ENCODE peak calls at places on chromosomes 11 and 22, in seven cellular contexts. One of them, this sample, is unnamed.

GRCh38 chr11:12189543-12190235 is 79.3 kb downstream of the MICAL2 start:
- DNase-seq in stimulated activated CD4-positive, alpha-beta T cell treated with anti-CD3 and anti-CD28 coated beads, TNF-alpha, amount 100 ng/mL, for 24 hours: no peak
- DNase-seq in tibial nerve: no peak
- DNase-seq in H4: no peak
- DNase-seq in lower lobe of right lung: no peak
- DNase-seq in stimulated activated naive CD4-positive, alpha-beta T cell: no peak
- DNase-seq in HFFc6: no peak
- DNase-seq in this sample: no peak

GRCh38 chr22:49023161-49023878 is 804.4 kb downstream of the BRD1 start:
- DNase-seq in tibial nerve: no peak
- DNase-seq in stimulated activated naive CD4-positive, alpha-beta T cell: no peak
- DNase-seq in H4: no peak
- DNase-seq in HFFc6: no peak
- DNase-seq in lower lobe of right lung: peak
- DNase-seq in stimulated activated CD4-positive, alpha-beta T cell treated with anti-CD3 and anti-CD28 coated beads, TNF-alpha, amount 100 ng/mL, for 24 hours: no peak
- DNase-seq in this sample: no peak

GRCh38 chr11:63866211-63866610 is 27.3 kb downstream of the MARK2 start:
- DNase-seq in lower lobe of right lung: peak
- DNase-seq in H4: peak
- DNase-seq in stimulated activated naive CD4-positive, alpha-beta T cell: peak
- DNase-seq in tibial nerve: peak
- DNase-seq in stimulated activated CD4-positive, alpha-beta T cell treated with anti-CD3 and anti-CD28 coated beads, TNF-alpha, amount 100 ng/mL, for 24 hours: peak
- DNase-seq in HFFc6: no peak
- DNase-seq in this sample: peak

GRCh38 chr11:119309411-119309810 is 7.5 kb downstream of the MCAM start:
- DNase-seq in tibial nerve: no peak
- DNase-seq in stimulated activated naive CD4-positive, alpha-beta T cell: no peak
- DNase-seq in H4: no peak
- DNase-seq in lower lobe of right lung: no peak
- DNase-seq in stimulated activated CD4-positive, alpha-beta T cell treated with anti-CD3 and anti-CD28 coated beads, TNF-alpha, amount 100 ng/mL, for 24 hours: no peak
- DNase-seq in HFFc6: no peak
- DNase-seq in this sample: no peak

GRCh38 chr22:50673231-50674126 is 856 bp downstream of the SHANK3 start:
- DNase-seq in H4: no peak
- DNase-seq in stimulated activated CD4-positive, alpha-beta T cell treated with anti-CD3 and anti-CD28 coated beads, TNF-alpha, amount 100 ng/mL, for 24 hours: no peak
- DNase-seq in HFFc6: no peak
- DNase-seq in stimulated activated naive CD4-positive, alpha-beta T cell: peak
- DNase-seq in lower lobe of right lung: no peak
- DNase-seq in tibial nerve: no peak
- DNase-seq in this sample: no peak

GRCh38 chr22:46134111-46134705 is 16.1 kb upstream of the PPARA start:
- DNase-seq in lower lobe of right lung: no peak
- DNase-seq in H4: no peak
- DNase-seq in stimulated activated CD4-positive, alpha-beta T cell treated with anti-CD3 and anti-CD28 coated beads, TNF-alpha, amount 100 ng/mL, for 24 hours: no peak
- DNase-seq in tibial nerve: no peak
- DNase-seq in stimulated activated naive CD4-positive, alpha-beta T cell: no peak
- DNase-seq in HFFc6: no peak
- DNase-seq in this sample: peak

GRCh38 chr22:21972293-21972779 is 10.3 kb downstream of the TOP3B start:
- DNase-seq in lower lobe of right lung: no peak
- DNase-seq in stimulated activated CD4-positive, alpha-beta T cell treated with anti-CD3 and anti-CD28 coated beads, TNF-alpha, amount 100 ng/mL, for 24 hours: peak
- DNase-seq in HFFc6: no peak
- DNase-seq in H4: no peak
- DNase-seq in stimulated activated naive CD4-positive, alpha-beta T cell: peak
- DNase-seq in tibial nerve: no peak
- DNase-seq in this sample: no peak

GRCh38 chr11:12053606-12054361 is 45.4 kb upstream of the DKK3 start:
- DNase-seq in stimulated activated naive CD4-positive, alpha-beta T cell: no peak
- DNase-seq in tibial nerve: no peak
- DNase-seq in HFFc6: no peak
- DNase-seq in lower lobe of right lung: no peak
- DNase-seq in H4: no peak
- DNase-seq in stimulated activated CD4-positive, alpha-beta T cell treated with anti-CD3 and anti-CD28 coated beads, TNF-alpha, amount 100 ng/mL, for 24 hours: no peak
- DNase-seq in this sample: no peak

GRCh38 chr11:111737877-111738205 is 28.3 kb downstream of the PPP2R1B start:
- DNase-seq in stimulated activated naive CD4-positive, alpha-beta T cell: no peak
- DNase-seq in lower lobe of right lung: no peak
- DNase-seq in tibial nerve: no peak
- DNase-seq in HFFc6: no peak
- DNase-seq in H4: no peak
- DNase-seq in stimulated activated CD4-positive, alpha-beta T cell treated with anti-CD3 and anti-CD28 coated beads, TNF-alpha, amount 100 ng/mL, for 24 hours: no peak
- DNase-seq in this sample: no peak

GRCh38 chr11:85886089-85887056 is 31.2 kb downstream of the CCDC83 start:
- DNase-seq in H4: no peak
- DNase-seq in stimulated activated naive CD4-positive, alpha-beta T cell: no peak
- DNase-seq in stimulated activated CD4-positive, alpha-beta T cell treated with anti-CD3 and anti-CD28 coated beads, TNF-alpha, amount 100 ng/mL, for 24 hours: no peak
- DNase-seq in tibial nerve: no peak
- DNase-seq in HFFc6: peak
- DNase-seq in lower lobe of right lung: no peak
- DNase-seq in this sample: no peak

GRCh38 chr22:43129426-43130425 is 13.5 kb downstream of the MCAT start:
- DNase-seq in stimulated activated naive CD4-positive, alpha-beta T cell: no peak
- DNase-seq in lower lobe of right lung: no peak
- DNase-seq in HFFc6: no peak
- DNase-seq in stimulated activated CD4-positive, alpha-beta T cell treated with anti-CD3 and anti-CD28 coated beads, TNF-alpha, amount 100 ng/mL, for 24 hours: no peak
- DNase-seq in H4: no peak
- DNase-seq in tibial nerve: no peak
- DNase-seq in this sample: no peak

GRCh38 chr11:46696212-46696558 is 4.2 kb downstream of the ARHGAP1 start:
- DNase-seq in H4: no peak
- DNase-seq in stimulated activated naive CD4-positive, alpha-beta T cell: no peak
- DNase-seq in HFFc6: no peak
- DNase-seq in lower lobe of right lung: no peak
- DNase-seq in stimulated activated CD4-positive, alpha-beta T cell treated with anti-CD3 and anti-CD28 coated beads, TNF-alpha, amount 100 ng/mL, for 24 hours: no peak
- DNase-seq in tibial nerve: no peak
- DNase-seq in this sample: peak

GRCh38 chr11:61494341-61495038 is 14.1 kb upstream of the LRRC10B start:
- DNase-seq in tibial nerve: no peak
- DNase-seq in HFFc6: no peak
- DNase-seq in lower lobe of right lung: no peak
- DNase-seq in H4: peak
- DNase-seq in stimulated activated naive CD4-positive, alpha-beta T cell: no peak
- DNase-seq in stimulated activated CD4-positive, alpha-beta T cell treated with anti-CD3 and anti-CD28 coated beads, TNF-alpha, amount 100 ng/mL, for 24 hours: no peak
- DNase-seq in this sample: no peak

GRCh38 chr11:8383627-8384026 is 119.9 kb upstream of the LMO1 start:
- DNase-seq in stimulated activated CD4-positive, alpha-beta T cell treated with anti-CD3 and anti-CD28 coated beads, TNF-alpha, amount 100 ng/mL, for 24 hours: no peak
- DNase-seq in tibial nerve: no peak
- DNase-seq in HFFc6: no peak
- DNase-seq in H4: no peak
- DNase-seq in stimulated activated naive CD4-positive, alpha-beta T cell: no peak
- DNase-seq in lower lobe of right lung: no peak
- DNase-seq in this sample: no peak

GRCh38 chr11:6269994-6270393 is 10.4 kb downstream of the CCKBR start:
- DNase-seq in lower lobe of right lung: no peak
- DNase-seq in HFFc6: no peak
- DNase-seq in stimulated activated naive CD4-positive, alpha-beta T cell: no peak
- DNase-seq in tibial nerve: no peak
- DNase-seq in stimulated activated CD4-positive, alpha-beta T cell treated with anti-CD3 and anti-CD28 coated beads, TNF-alpha, amount 100 ng/mL, for 24 hours: no peak
- DNase-seq in H4: no peak
- DNase-seq in this sample: no peak

GRCh38 chr22:35072939-35073338 is 7.0 kb downstream of the ISX start:
- DNase-seq in stimulated activated CD4-positive, alpha-beta T cell treated with anti-CD3 and anti-CD28 coated beads, TNF-alpha, amount 100 ng/mL, for 24 hours: no peak
- DNase-seq in tibial nerve: no peak
- DNase-seq in HFFc6: no peak
- DNase-seq in H4: peak
- DNase-seq in lower lobe of right lung: no peak
- DNase-seq in stimulated activated naive CD4-positive, alpha-beta T cell: no peak
- DNase-seq in this sample: no peak

GRCh38 chr11:103624708-103625623 is 411.5 kb upstream of the DDI1 start:
- DNase-seq in HFFc6: peak
- DNase-seq in lower lobe of right lung: no peak
- DNase-seq in stimulated activated CD4-positive, alpha-beta T cell treated with anti-CD3 and anti-CD28 coated beads, TNF-alpha, amount 100 ng/mL, for 24 hours: no peak
- DNase-seq in H4: peak
- DNase-seq in stimulated activated naive CD4-positive, alpha-beta T cell: no peak
- DNase-seq in tibial nerve: no peak
- DNase-seq in this sample: no peak

GRCh38 chr11:70167120-70167519 is 36.0 kb upstream of the FADD start:
- DNase-seq in stimulated activated CD4-positive, alpha-beta T cell treated with anti-CD3 and anti-CD28 coated beads, TNF-alpha, amount 100 ng/mL, for 24 hours: no peak
- DNase-seq in stimulated activated naive CD4-positive, alpha-beta T cell: no peak
- DNase-seq in HFFc6: no peak
- DNase-seq in lower lobe of right lung: no peak
- DNase-seq in H4: no peak
- DNase-seq in tibial nerve: no peak
- DNase-seq in this sample: no peak

GRCh38 chr11:111409915-111410314 is 30.8 kb upstream of the POU2AF1 start:
- DNase-seq in HFFc6: no peak
- DNase-seq in H4: no peak
- DNase-seq in stimulated activated CD4-positive, alpha-beta T cell treated with anti-CD3 and anti-CD28 coated beads, TNF-alpha, amount 100 ng/mL, for 24 hours: no peak
- DNase-seq in tibial nerve: no peak
- DNase-seq in stimulated activated naive CD4-positive, alpha-beta T cell: no peak
- DNase-seq in lower lobe of right lung: no peak
- DNase-seq in this sample: no peak

GRCh38 chr11:121886005-121886739 is 229.8 kb downstream of the BLID start:
- DNase-seq in lower lobe of right lung: no peak
- DNase-seq in HFFc6: no peak
- DNase-seq in H4: no peak
- DNase-seq in tibial nerve: peak
- DNase-seq in stimulated activated CD4-positive, alpha-beta T cell treated with anti-CD3 and anti-CD28 coated beads, TNF-alpha, amount 100 ng/mL, for 24 hours: no peak
- DNase-seq in stimulated activated naive CD4-positive, alpha-beta T cell: no peak
- DNase-seq in this sample: peak

GRCh38 chr22:30885001-30885366 is 83.6 kb downstream of the MORC2 start:
- DNase-seq in stimulated activated naive CD4-positive, alpha-beta T cell: no peak
- DNase-seq in lower lobe of right lung: peak
- DNase-seq in stimulated activated CD4-positive, alpha-beta T cell treated with anti-CD3 and anti-CD28 coated beads, TNF-alpha, amount 100 ng/mL, for 24 hours: no peak
- DNase-seq in HFFc6: no peak
- DNase-seq in H4: no peak
- DNase-seq in tibial nerve: no peak
- DNase-seq in this sample: no peak

GRCh38 chr11:105181100-105181499 is 41.5 kb upstream of the CARD18 start:
- DNase-seq in lower lobe of right lung: no peak
- DNase-seq in HFFc6: peak
- DNase-seq in stimulated activated naive CD4-positive, alpha-beta T cell: no peak
- DNase-seq in tibial nerve: peak
- DNase-seq in H4: no peak
- DNase-seq in stimulated activated CD4-positive, alpha-beta T cell treated with anti-CD3 and anti-CD28 coated beads, TNF-alpha, amount 100 ng/mL, for 24 hours: no peak
- DNase-seq in this sample: no peak

GRCh38 chr22:28222066-28222465 is 303.0 kb upstream of the PITPNB start:
- DNase-seq in HFFc6: no peak
- DNase-seq in lower lobe of right lung: no peak
- DNase-seq in stimulated activated naive CD4-positive, alpha-beta T cell: no peak
- DNase-seq in H4: no peak
- DNase-seq in stimulated activated CD4-positive, alpha-beta T cell treated with anti-CD3 and anti-CD28 coated beads, TNF-alpha, amount 100 ng/mL, for 24 hours: no peak
- DNase-seq in tibial nerve: no peak
- DNase-seq in this sample: no peak

GRCh38 chr11:27379449-27379848 is 16.4 kb upstream of the CCDC34 start:
- DNase-seq in HFFc6: no peak
- DNase-seq in stimulated activated naive CD4-positive, alpha-beta T cell: no peak
- DNase-seq in lower lobe of right lung: no peak
- DNase-seq in H4: no peak
- DNase-seq in tibial nerve: no peak
- DNase-seq in stimulated activated CD4-positive, alpha-beta T cell treated with anti-CD3 and anti-CD28 coated beads, TNF-alpha, amount 100 ng/mL, for 24 hours: no peak
- DNase-seq in this sample: no peak

GRCh38 chr22:23179381-23180294 is 671 bp upstream of the BCR start:
- DNase-seq in HFFc6: no peak
- DNase-seq in lower lobe of right lung: peak
- DNase-seq in tibial nerve: peak
- DNase-seq in stimulated activated CD4-positive, alpha-beta T cell treated with anti-CD3 and anti-CD28 coated beads, TNF-alpha, amount 100 ng/mL, for 24 hours: no peak
- DNase-seq in stimulated activated naive CD4-positive, alpha-beta T cell: peak
- DNase-seq in H4: no peak
- DNase-seq in this sample: peak

GRCh38 chr11:8361664-8362210 is 98.1 kb upstream of the LMO1 start:
- DNase-seq in lower lobe of right lung: no peak
- DNase-seq in tibial nerve: no peak
- DNase-seq in stimulated activated CD4-positive, alpha-beta T cell treated with anti-CD3 and anti-CD28 coated beads, TNF-alpha, amount 100 ng/mL, for 24 hours: no peak
- DNase-seq in HFFc6: no peak
- DNase-seq in stimulated activated naive CD4-positive, alpha-beta T cell: no peak
- DNase-seq in H4: no peak
- DNase-seq in this sample: no peak

GRCh38 chr11:11669447-11669846 is 47.6 kb upstream of the GALNT18 start:
- DNase-seq in HFFc6: no peak
- DNase-seq in tibial nerve: no peak
- DNase-seq in lower lobe of right lung: no peak
- DNase-seq in stimulated activated CD4-positive, alpha-beta T cell treated with anti-CD3 and anti-CD28 coated beads, TNF-alpha, amount 100 ng/mL, for 24 hours: no peak
- DNase-seq in stimulated activated naive CD4-positive, alpha-beta T cell: no peak
- DNase-seq in H4: no peak
- DNase-seq in this sample: no peak

GRCh38 chr11:93573184-93573583 is 30.0 kb upstream of the SMCO4 start:
- DNase-seq in tibial nerve: no peak
- DNase-seq in lower lobe of right lung: no peak
- DNase-seq in stimulated activated CD4-positive, alpha-beta T cell treated with anti-CD3 and anti-CD28 coated beads, TNF-alpha, amount 100 ng/mL, for 24 hours: no peak
- DNase-seq in HFFc6: peak
- DNase-seq in stimulated activated naive CD4-positive, alpha-beta T cell: no peak
- DNase-seq in H4: no peak
- DNase-seq in this sample: no peak

GRCh38 chr11:2892215-2893020 is 6.8 kb upstream of the CDKN1C start:
- DNase-seq in H4: no peak
- DNase-seq in stimulated activated naive CD4-positive, alpha-beta T cell: peak
- DNase-seq in stimulated activated CD4-positive, alpha-beta T cell treated with anti-CD3 and anti-CD28 coated beads, TNF-alpha, amount 100 ng/mL, for 24 hours: peak
- DNase-seq in HFFc6: peak
- DNase-seq in tibial nerve: no peak
- DNase-seq in lower lobe of right lung: peak
- DNase-seq in this sample: peak